ENCODE peak calls at places on chromosomes 3 and 15, in four cellular contexts. U is right lobe of liver, W is uterus, A is HepG2. K is an unnamed sample.

GRCh38 chr15:52784799-52785671 is 5.1 kb downstream of the ONECUT1 start:
- DNase-seq in U (peak; percentile 96), A (peak; percentile 39), W (no peak), K (no peak)

GRCh38 chr3:129182390-129183180 is 1.1 kb downstream of the CNBP start:
- DNase-seq in A (no peak), W (no peak), U (no peak), K (no peak)

GRCh38 chr15:48766196-48766595 is 44.7 kb downstream of the CEP152 start:
- DNase-seq in A (no peak), W (no peak), U (peak; percentile 47), K (peak; percentile 59)

GRCh38 chr15:80251505-80252280 is at the start of gene CTXND1:
- DNase-seq in W (no peak), A (no peak), U (peak; percentile 58), K (no peak)

GRCh38 chr3:72756900-72757299 is 91.3 kb downstream of the SHQ1 start:
- DNase-seq in U (no peak), W (no peak), A (no peak), K (no peak)

GRCh38 chr15:55937040-55937439 is 56.4 kb downstream of the NEDD4 start:
- DNase-seq in W (no peak), U (no peak), A (no peak), K (no peak)

GRCh38 chr3:130975251-130975650 is 51.4 kb downstream of the ASTE1 start:
- DNase-seq in W (no peak), U (no peak), A (no peak), K (no peak)

GRCh38 chr3:151460774-151461450 is at the start of gene IGSF10:
- DNase-seq in A (no peak), U (no peak), W (no peak), K (peak; percentile 29)

GRCh38 chr3:46162975-46163550 is 45.0 kb downstream of the CCR1 start:
- DNase-seq in W (no peak), A (peak; percentile 20), U (no peak), K (no peak)

GRCh38 chr3:13653631-13654279 is 104.8 kb downstream of the FBLN2 start:
- DNase-seq in U (no peak), W (no peak), A (no peak), K (no peak)

GRCh38 chr3:2343031-2343682 is 244.5 kb downstream of the CNTN4 start:
- DNase-seq in A (no peak), W (no peak), U (no peak), K (no peak)

GRCh38 chr3:195763843-195764825 is 43.4 kb downstream of the MUC20 start:
- DNase-seq in W (no peak), A (no peak), U (no peak), K (no peak)

GRCh38 chr3:8987673-8988655 is 24.7 kb upstream of the RAD18 start:
- DNase-seq in W (peak; percentile 49), U (no peak), A (peak; percentile 36), K (peak; percentile 76)

GRCh38 chr3:68018275-68018674 is 363.9 kb upstream of the SUCLG2 start:
- DNase-seq in A (no peak), U (no peak), W (no peak), K (no peak)

GRCh38 chr3:100708989-100709839 is at the start of gene TFG:
- DNase-seq in W (peak; percentile 98), A (peak; percentile 97), U (peak; percentile 99), K (peak; percentile 98)
- TF ChIP-seq POLR2A in W (peak; percentile 79), A (peak; percentile 63), U (peak; percentile 84), K (no peak)

GRCh38 chr3:197959891-197960693 is at the start of gene LMLN:
- DNase-seq in U (peak; percentile 97), A (peak; percentile 86), W (peak; percentile 94), K (peak; percentile 96)

GRCh38 chr3:197963019-197963637 is 3.1 kb downstream of the LMLN start:
- DNase-seq in A (no peak), W (no peak), U (no peak), K (no peak)

GRCh38 chr3:197961582-197961945 is 1.5 kb downstream of the LMLN start:
- DNase-seq in A (no peak), U (no peak), W (no peak), K (no peak)

GRCh38 chr3:197959500-197959890 is 522 bp upstream of the LMLN start:
- DNase-seq in A (no peak), U (no peak), W (no peak), K (no peak)

DNA sequence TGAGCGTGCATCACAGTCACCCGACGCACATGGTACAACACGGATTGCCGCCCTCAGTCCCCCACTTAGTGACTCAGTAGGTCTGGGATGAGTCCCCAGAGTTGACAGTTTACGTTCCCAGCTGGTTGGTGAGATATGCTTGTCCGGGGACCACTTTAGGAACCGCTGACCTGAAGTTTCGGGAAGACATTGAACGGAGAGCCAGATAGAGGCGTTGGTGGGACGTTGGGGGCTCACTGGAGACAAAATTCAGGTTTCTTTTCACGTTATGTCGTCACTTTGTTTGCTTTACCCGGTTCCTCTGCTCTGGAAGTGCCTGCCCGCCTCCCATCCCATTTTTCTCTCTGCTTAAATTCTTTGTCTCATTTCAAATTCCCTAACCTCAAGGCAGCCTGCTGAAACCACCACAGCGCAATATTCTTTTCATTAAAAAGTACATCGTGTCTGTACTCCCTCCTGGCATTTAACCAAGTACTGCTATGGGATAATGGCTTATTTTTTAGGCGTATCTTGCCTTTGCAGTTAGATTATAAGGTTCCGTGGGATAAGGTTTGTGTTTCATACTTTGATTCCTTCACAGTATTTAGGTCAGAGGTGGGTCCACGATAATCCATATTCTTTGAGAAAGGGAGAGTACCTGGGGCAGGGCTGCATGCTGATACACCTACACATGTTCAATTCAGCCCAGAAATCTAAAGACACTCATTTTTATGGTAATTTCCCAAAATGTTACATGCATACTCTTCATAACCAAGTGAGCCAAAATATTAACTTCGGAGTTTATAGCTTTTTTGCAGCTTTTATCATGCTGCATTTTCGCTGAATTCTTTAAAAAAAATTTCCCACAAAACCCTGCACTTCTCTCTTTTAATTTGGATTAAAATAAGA is 921 bp downstream of the LMLN start:
- DNase-seq in A (no peak), U (no peak), W (no peak), K (no peak)
- TF ChIP-seq POLR2A in A (no peak), U (no peak), W (no peak), K (no peak)

DNA sequence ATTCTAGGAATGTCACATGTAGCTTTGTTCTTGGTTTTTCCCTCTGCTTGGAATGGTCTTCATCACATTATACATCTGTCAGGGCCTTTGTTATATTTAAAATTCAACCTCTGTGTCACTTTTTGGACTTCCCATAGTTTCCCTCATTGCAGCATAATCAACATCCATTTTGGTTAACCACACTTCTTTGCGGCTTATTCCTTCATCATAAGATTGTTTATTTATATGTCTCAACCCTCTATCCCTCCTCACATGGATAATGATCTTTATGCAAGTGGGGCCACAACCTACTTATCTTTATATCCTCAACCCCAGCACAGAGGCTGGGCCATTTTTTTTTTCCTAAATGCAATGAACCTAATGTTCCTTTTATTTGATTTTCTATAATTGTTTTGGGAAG is 260.0 kb upstream of the THBS1 start:
- DNase-seq in U (no peak), A (no peak), W (no peak), K (no peak)
- TF ChIP-seq POLR2A in U (no peak), A (no peak), W (no peak), K (no peak)

DNA sequence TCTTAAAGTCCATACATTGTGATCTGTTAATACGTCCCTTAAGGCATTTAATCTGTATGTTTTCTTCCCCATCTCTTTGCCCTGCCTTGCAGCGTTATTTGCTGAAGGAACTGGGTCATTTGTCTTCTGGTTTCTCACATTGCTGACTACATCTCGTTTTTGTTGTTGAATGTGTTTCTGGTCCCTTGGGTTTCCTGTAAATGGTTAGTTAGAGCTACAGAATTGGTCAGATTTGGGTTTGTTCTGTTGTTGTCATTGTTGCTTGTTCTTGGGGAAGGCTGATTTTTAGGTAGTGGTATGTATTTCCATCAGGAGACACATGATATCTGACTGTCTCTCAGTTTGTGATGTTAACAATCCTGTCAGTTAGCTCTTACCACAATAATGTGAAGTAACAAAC is 27.0 kb upstream of the ITPKA start:
- DNase-seq in U (no peak), W (no peak), A (no peak), K (no peak)
- TF ChIP-seq POLR2A in U (no peak), W (no peak), A (no peak), K (no peak)

K was measured in stomach.